ENCODE peak calls at places on chromosomes 2 and 18, in six cellular contexts. M is MCF 10A; X is dorsolateral prefrontal cortex; D is stimulated activated CD8-positive, alpha-beta memory T cell treated with anti-CD3 and anti-CD28 coated beads, Interleukin-2, amount 100 ng/mL, for 1 hour; J is aorta; T is uterus. W is an unnamed sample.

GRCh38 chr2:240925191-240925575 is 19.0 kb downstream of the CROCC2 start:
- DNase-seq in M (no peak), X (no peak), J (peak; percentile 44), T (peak; percentile 9), D (no peak), W (no peak)

GRCh38 chr18:3540805-3541548 is 91.0 kb downstream of the TGIF1 start:
- DNase-seq in J (no peak), D (no peak), M (peak; percentile 47), T (no peak), X (no peak), W (peak; percentile 74)

GRCh38 chr2:100619951-100620350 is 57.2 kb downstream of the PDCL3 start:
- DNase-seq in T (no peak), J (no peak), M (no peak), D (no peak), X (no peak), W (no peak)

GRCh38 chr2:15939556-15939853 is 845 bp upstream of the MYCN start:
- DNase-seq in J (peak; percentile 67), M (no peak), T (no peak), D (no peak), X (peak; percentile 70), W (no peak)

GRCh38 chr2:8217366-8218125 is 464.3 kb upstream of the ID2 start:
- DNase-seq in M (no peak), D (no peak), X (no peak), J (no peak), T (no peak), W (no peak)

GRCh38 chr2:205463626-205464025 is 218.7 kb upstream of the NRP2 start:
- DNase-seq in M (no peak), X (no peak), J (no peak), T (no peak), D (no peak), W (no peak)

GRCh38 chr2:220104871-220105351 is 477.5 kb downstream of the SLC4A3 start:
- DNase-seq in M (peak; percentile 52), X (no peak), T (no peak), D (no peak), J (peak; percentile 53), W (peak; percentile 38)

GRCh38 chr2:110770696-110771425 is 38.5 kb downstream of the ACOXL start:
- DNase-seq in M (peak; percentile 52), X (no peak), D (no peak), J (no peak), T (no peak), W (peak; percentile 87)

GRCh38 chr2:117481608-117482007 is 332.9 kb upstream of the DDX18 start:
- DNase-seq in T (no peak), M (no peak), D (no peak), X (no peak), J (no peak), W (no peak)

GRCh38 chr18:64026350-64026749 is 56.5 kb downstream of the SERPINB8 start:
- DNase-seq in T (no peak), M (no peak), D (no peak), J (no peak), X (no peak), W (no peak)

GRCh38 chr2:128640847-128641360 is 322.2 kb upstream of the HS6ST1 start:
- DNase-seq in X (no peak), M (no peak), T (no peak), J (no peak), D (no peak), W (no peak)

GRCh38 chr2:112494839-112495238 is 12.9 kb downstream of the TTL start:
- DNase-seq in J (no peak), D (no peak), X (no peak), T (no peak), M (no peak), W (no peak)

GRCh38 chr2:985317-985898 is 34.8 kb downstream of the SNTG2 start:
- DNase-seq in X (no peak), M (no peak), T (no peak), D (no peak), J (no peak), W (no peak)

GRCh38 chr2:182379235-182379634 is 47.6 kb downstream of the PDE1A start:
- DNase-seq in M (peak; percentile 12), D (no peak), J (no peak), T (no peak), X (no peak), W (no peak)

GRCh38 chr18:55988537-55988936 is 400.5 kb upstream of the TCF4 start:
- DNase-seq in T (no peak), X (no peak), J (no peak), D (no peak), M (peak; percentile 5), W (peak; percentile 22)

GRCh38 chr2:31193066-31193396 is 24.3 kb downstream of the CAPN14 start:
- DNase-seq in T (no peak), D (no peak), M (no peak), X (no peak), J (no peak), W (no peak)